ENCODE peak calls at places on chromosome 10, in six cellular contexts. B is HT1080; S is stimulated activated CD4-positive, alpha-beta T cell treated with anti-CD3 and anti-CD28 coated beads, Interleukin-1b, Interleukin-23, amount 100 ng/mL, for 48 hours; G is anterior cingulate cortex; P is bronchial epithelial cell; T is fibroblast of the aortic adventitia. H is an unnamed sample.

GRCh38 chr10:79315602-79315920 is 31.7 kb upstream of the PPIF start:
- DNase-seq in B (no peak), S (no peak), G (no peak), P (no peak), T (no peak), H (no peak)

GRCh38 chr10:33455029-33455428 is 120.6 kb upstream of the NRP1 start:
- DNase-seq in B (no peak), S (no peak), G (no peak), P (no peak), T (no peak), H (no peak)

GRCh38 chr10:63286340-63286739 is 153.2 kb downstream of the NRBF2 start:
- DNase-seq in B (no peak), S (no peak), G (no peak), P (no peak), T (no peak), H (peak; percentile 69)

GRCh38 chr10:123772645-123773508 is 106.7 kb downstream of the GPR26 start:
- DNase-seq in B (no peak), S (peak; percentile 4), G (no peak), P (no peak), T (no peak), H (peak; percentile 4)

GRCh38 chr10:99279626-99280111 is 44.0 kb upstream of the HPSE2 start:
- DNase-seq in B (no peak), S (no peak), G (no peak), P (peak; percentile 15), T (no peak), H (peak; percentile 72)

GRCh38 chr10:59361659-59362183 is 628 bp downstream of the FAM13C start:
- DNase-seq in B (peak; percentile 21), S (no peak), G (no peak), P (peak; percentile 32), T (no peak), H (peak; percentile 34)

GRCh38 chr10:28291881-28292297 is 11.0 kb downstream of the MPP7 start:
- DNase-seq in B (peak; percentile 79), S (peak; percentile 81), G (no peak), P (peak; percentile 95), T (peak; percentile 57), H (peak; percentile 86)

GRCh38 chr10:77820349-77820748 is 106.2 kb downstream of the DLG5 start:
- DNase-seq in B (no peak), S (no peak), G (no peak), P (peak; percentile 84), T (no peak), H (peak; percentile 83)

GRCh38 chr10:100825946-100826660 is 80.7 kb downstream of the PAX2 start:
- DNase-seq in B (no peak), S (no peak), G (no peak), P (no peak), T (no peak), H (no peak)

GRCh38 chr10:128203028-128203427 is 76.8 kb upstream of the MKI67 start:
- DNase-seq in B (no peak), S (no peak), G (no peak), P (no peak), T (no peak), H (no peak)

GRCh38 chr10:4242561-4243035 is 457.6 kb upstream of the KLF6 start:
- DNase-seq in B (peak; percentile 79), S (no peak), G (no peak), P (peak; percentile 39), T (peak; percentile 91), H (peak; percentile 81)

GRCh38 chr10:90112681-90113080 is 411.3 kb downstream of the KIF20B start:
- DNase-seq in B (peak; percentile 58), S (no peak), G (no peak), P (peak; percentile 59), T (peak; percentile 83), H (no peak)

GRCh38 chr10:43120116-43120947 is 17.9 kb upstream of the CSGALNACT2 start:
- DNase-seq in B (no peak), S (no peak), G (no peak), P (no peak), T (no peak), H (no peak)

GRCh38 chr10:31929260-31929985 is 792 bp upstream of the ARHGAP12 start:
- DNase-seq in B (peak; percentile 39), S (no peak), G (no peak), P (peak; percentile 29), T (peak; percentile 44), H (peak; percentile 61)

GRCh38 chr10:116271593-116272496 is 1.2 kb downstream of the GFRA1 start:
- DNase-seq in B (no peak), S (no peak), G (no peak), P (no peak), T (no peak), H (peak; percentile 39)

GRCh38 chr10:11563936-11564335 is 47.5 kb downstream of the USP6NL start:
- DNase-seq in B (no peak), S (no peak), G (no peak), P (peak; percentile 7), T (no peak), H (no peak)

GRCh38 chr10:90856964-90857634 is 740 bp downstream of the HTR7 start:
- DNase-seq in B (peak; percentile 38), S (no peak), G (no peak), P (no peak), T (no peak), H (no peak)

H was measured in kidney tubule cell.